ENCODE peak calls at places on chromosomes 3 and 15, in nine cellular contexts. C, V, A, U, R, T, N, Y and X are unnamed samples.

GRCh38 chr3:49883992-49884391 is 14.3 kb upstream of the CAMKV start:
- DNase-seq in C (no peak), V (no peak), A (peak; percentile 38), U (no peak), R (no peak), T (no peak), N (peak; percentile 34), Y (no peak), X (no peak)

GRCh38 chr15:70098461-70099166 is 897 bp upstream of the TLE3 start:
- DNase-seq in C (peak; percentile 35), V (no peak), A (peak; percentile 68), U (peak; percentile 60), R (no peak), T (no peak), N (peak; percentile 57), Y (peak; percentile 58), X (no peak)

GRCh38 chr3:43363621-43364266 is 77.4 kb downstream of the SNRK start:
- DNase-seq in C (peak; percentile 75), V (no peak), A (no peak), U (no peak), R (no peak), T (no peak), N (peak; percentile 74), Y (no peak), X (peak; percentile 38)

GRCh38 chr3:188656196-188656982 is 502.4 kb downstream of the LPP start:
- DNase-seq in C (no peak), V (no peak), A (peak; percentile 81), U (no peak), R (no peak), T (no peak), N (peak; percentile 57), Y (no peak), X (no peak)

GRCh38 chr3:48795997-48796732 is 51.5 kb downstream of the PRKAR2A start:
- DNase-seq in C (no peak), V (no peak), A (no peak), U (no peak), R (no peak), T (no peak), N (no peak), Y (no peak), X (no peak)

GRCh38 chr15:57015360-57015759 is 96.9 kb downstream of the TCF12 start:
- DNase-seq in C (no peak), V (no peak), A (no peak), U (no peak), R (no peak), T (no peak), N (no peak), Y (no peak), X (no peak)

GRCh38 chr3:9298236-9298635 is 48.8 kb upstream of the SRGAP3 start:
- DNase-seq in C (no peak), V (no peak), A (peak; percentile 70), U (no peak), R (no peak), T (no peak), N (peak; percentile 60), Y (no peak), X (no peak)

GRCh38 chr3:36650271-36650671 is 114.1 kb downstream of the DCLK3 start:
- DNase-seq in C (no peak), V (no peak), A (peak; percentile 56), U (no peak), R (no peak), T (no peak), N (peak; percentile 30), Y (no peak), X (no peak)

GRCh38 chr15:101062471-101063171 is 143.5 kb downstream of the LRRK1 start:
- DNase-seq in C (no peak), V (no peak), A (no peak), U (no peak), R (no peak), T (no peak), N (no peak), Y (no peak), X (no peak)

GRCh38 chr15:35663956-35664355 is 118.0 kb upstream of the DPH6 start:
- DNase-seq in C (no peak), V (no peak), A (no peak), U (no peak), R (no peak), T (no peak), N (no peak), Y (no peak), X (no peak)

GRCh38 chr3:134320749-134321148 is 53.5 kb downstream of the AMOTL2 start:
- DNase-seq in C (no peak), V (no peak), A (peak; percentile 74), U (no peak), R (no peak), T (no peak), N (no peak), Y (no peak), X (no peak)

GRCh38 chr3:49370585-49371290 is 12.6 kb upstream of the GPX1 start:
- DNase-seq in C (no peak), V (no peak), A (no peak), U (no peak), R (no peak), T (no peak), N (no peak), Y (no peak), X (no peak)

GRCh38 chr3:184565421-184566211 is 4.0 kb downstream of the EPHB3 start:
- DNase-seq in C (no peak), V (peak; percentile 65), A (peak; percentile 96), U (no peak), R (peak; percentile 67), T (no peak), N (peak; percentile 94), Y (peak; percentile 30), X (peak; percentile 76)

GRCh38 chr3:142850395-142851023 is 38.4 kb downstream of the PCOLCE2 start:
- DNase-seq in C (no peak), V (peak; percentile 51), A (peak; percentile 96), U (peak; percentile 98), R (peak; percentile 77), T (no peak), N (peak; percentile 92), Y (no peak), X (peak; percentile 24)

GRCh38 chr3:114417682-114418081 is 123.9 kb downstream of the TIGIT start:
- DNase-seq in C (no peak), V (no peak), A (no peak), U (no peak), R (no peak), T (no peak), N (no peak), Y (no peak), X (no peak)

GRCh38 chr3:161139686-161140085 is 34.5 kb upstream of the B3GALNT1 start:
- DNase-seq in C (no peak), V (no peak), A (no peak), U (no peak), R (no peak), T (no peak), N (no peak), Y (no peak), X (no peak)

GRCh38 chr3:45896956-45897355 is 10.6 kb downstream of the CCR9 start:
- DNase-seq in C (no peak), V (no peak), A (peak; percentile 19), U (no peak), R (peak; percentile 45), T (no peak), N (peak; percentile 52), Y (no peak), X (peak; percentile 45)

GRCh38 chr3:122892118-122892517 is 97.2 kb downstream of the SLC49A4 start:
- DNase-seq in C (no peak), V (no peak), A (no peak), U (no peak), R (no peak), T (no peak), N (peak; percentile 8), Y (peak; percentile 15), X (no peak)

GRCh38 chr3:69292959-69293574 is 92.8 kb downstream of the FRMD4B start:
- DNase-seq in C (peak; percentile 29), V (no peak), A (no peak), U (no peak), R (no peak), T (no peak), N (no peak), Y (no peak), X (no peak)

GRCh38 chr3:30347679-30348216 is 258.7 kb upstream of the TGFBR2 start:
- DNase-seq in C (no peak), V (peak; percentile 71), A (peak; percentile 97), U (peak; percentile 40), R (peak; percentile 64), T (no peak), N (peak; percentile 97), Y (no peak), X (no peak)

GRCh38 chr3:169512991-169513390 is 150.5 kb downstream of the MECOM start:
- DNase-seq in C (no peak), V (no peak), A (no peak), U (no peak), R (no peak), T (no peak), N (no peak), Y (peak; percentile 43), X (no peak)

GRCh38 chr15:22893881-22894280 is 55.4 kb downstream of the NIPA2 start:
- DNase-seq in C (no peak), V (no peak), A (no peak), U (no peak), R (no peak), T (no peak), N (no peak), Y (no peak), X (no peak)

GRCh38 chr15:57462391-57462790 is 86.1 kb downstream of the CGNL1 start:
- DNase-seq in C (no peak), V (no peak), A (peak; percentile 47), U (no peak), R (no peak), T (no peak), N (peak; percentile 60), Y (no peak), X (no peak)

GRCh38 chr3:60513241-60513640 is 738.0 kb downstream of the FHIT start:
- DNase-seq in C (no peak), V (no peak), A (no peak), U (no peak), R (no peak), T (no peak), N (no peak), Y (no peak), X (no peak)

GRCh38 chr3:161371441-161372320 is at the start of gene SPTSSB:
- DNase-seq in C (peak; percentile 19), V (no peak), A (peak; percentile 47), U (peak; percentile 3), R (no peak), T (peak; percentile 2), N (peak; percentile 71), Y (peak; percentile 76), X (no peak)

GRCh38 chr3:108334698-108335097 is 38.4 kb downstream of the HHLA2 start:
- DNase-seq in C (no peak), V (no peak), A (peak; percentile 35), U (no peak), R (no peak), T (no peak), N (peak; percentile 27), Y (no peak), X (no peak)

GRCh38 chr15:65300924-65301441 is 3.5 kb upstream of the RNU5B-1 start:
- DNase-seq in C (no peak), V (no peak), A (no peak), U (no peak), R (no peak), T (no peak), N (no peak), Y (no peak), X (no peak)

GRCh38 chr3:50807266-50807665 is 132.5 kb downstream of the DOCK3 start:
- DNase-seq in C (no peak), V (no peak), A (no peak), U (no peak), R (no peak), T (no peak), N (no peak), Y (peak; percentile 25), X (no peak)

GRCh38 chr3:127740136-127740915 is 67.6 kb downstream of the ABTB1 start:
- DNase-seq in C (no peak), V (no peak), A (no peak), U (no peak), R (no peak), T (no peak), N (no peak), Y (no peak), X (no peak)

GRCh38 chr15:44738340-44738984 is 2.1 kb downstream of the TRIM69 start:
- DNase-seq in C (no peak), V (no peak), A (peak; percentile 60), U (peak; percentile 63), R (no peak), T (no peak), N (peak; percentile 70), Y (peak; percentile 11), X (peak; percentile 39)

GRCh38 chr15:100714034-100714748 is 111.8 kb downstream of the ASB7 start:
- DNase-seq in C (no peak), V (no peak), A (no peak), U (no peak), R (no peak), T (no peak), N (no peak), Y (no peak), X (no peak)